ENCODE peak calls at places on chromosomes 12 and 14, in nine cellular contexts. One of them, this sample, is unnamed.

GRCh38 chr14:100836053-100836805 is 10.3 kb downstream of the MEG3 start:
- DNase-seq in AG08396: no peak
- DNase-seq in stimulated activated CD8-positive, alpha-beta memory T cell treated with anti-CD3 and anti-CD28 coated beads, Interleukin-12 subunit alpha, Interleukin-12 subunit beta, amount 100 ng/mL, for 4 hours: no peak
- DNase-seq in NCI-H1092 treated with DMSO at 0.1 percent for 48 hours: no peak
- DNase-seq in brain microvascular endothelial cell: no peak
- DNase-seq in stimulated activated CD4-positive, alpha-beta T cell treated with anti-CD3 and anti-CD28 coated beads, Interleukin-15, amount 100 ng/mL, for 1 hour: no peak
- DNase-seq in left cardiac atrium: no peak
- DNase-seq in fibroblast of the conjunctiva: no peak
- DNase-seq in LoVo: no peak
- DNase-seq in this sample: no peak

GRCh38 chr12:53984901-53985357 is at the start of gene HOXC10:
- DNase-seq in AG08396: peak; percentile 93
- DNase-seq in stimulated activated CD8-positive, alpha-beta memory T cell treated with anti-CD3 and anti-CD28 coated beads, Interleukin-12 subunit alpha, Interleukin-12 subunit beta, amount 100 ng/mL, for 4 hours: peak; percentile 48
- DNase-seq in NCI-H1092 treated with DMSO at 0.1 percent for 48 hours: peak; percentile 95
- DNase-seq in brain microvascular endothelial cell: peak; percentile 15
- DNase-seq in stimulated activated CD4-positive, alpha-beta T cell treated with anti-CD3 and anti-CD28 coated beads, Interleukin-15, amount 100 ng/mL, for 1 hour: no peak
- DNase-seq in left cardiac atrium: peak; percentile 88
- DNase-seq in fibroblast of the conjunctiva: peak; percentile 62
- DNase-seq in LoVo: no peak
- DNase-seq in this sample: peak; percentile 86

GRCh38 chr12:107385518-107385917 is 292.2 kb upstream of the CRY1 start:
- DNase-seq in AG08396: no peak
- DNase-seq in stimulated activated CD8-positive, alpha-beta memory T cell treated with anti-CD3 and anti-CD28 coated beads, Interleukin-12 subunit alpha, Interleukin-12 subunit beta, amount 100 ng/mL, for 4 hours: no peak
- DNase-seq in NCI-H1092 treated with DMSO at 0.1 percent for 48 hours: no peak
- DNase-seq in brain microvascular endothelial cell: no peak
- DNase-seq in stimulated activated CD4-positive, alpha-beta T cell treated with anti-CD3 and anti-CD28 coated beads, Interleukin-15, amount 100 ng/mL, for 1 hour: no peak
- DNase-seq in left cardiac atrium: no peak
- DNase-seq in fibroblast of the conjunctiva: no peak
- DNase-seq in LoVo: no peak
- DNase-seq in this sample: no peak

GRCh38 chr14:51929920-51930682 is 59.2 kb upstream of the RTRAF start:
- DNase-seq in AG08396: no peak
- DNase-seq in stimulated activated CD8-positive, alpha-beta memory T cell treated with anti-CD3 and anti-CD28 coated beads, Interleukin-12 subunit alpha, Interleukin-12 subunit beta, amount 100 ng/mL, for 4 hours: no peak
- DNase-seq in NCI-H1092 treated with DMSO at 0.1 percent for 48 hours: no peak
- DNase-seq in brain microvascular endothelial cell: peak; percentile 1
- DNase-seq in stimulated activated CD4-positive, alpha-beta T cell treated with anti-CD3 and anti-CD28 coated beads, Interleukin-15, amount 100 ng/mL, for 1 hour: no peak
- DNase-seq in left cardiac atrium: no peak
- DNase-seq in fibroblast of the conjunctiva: no peak
- DNase-seq in LoVo: no peak
- DNase-seq in this sample: no peak

GRCh38 chr12:24696800-24697199 is 252.1 kb downstream of the BCAT1 start:
- DNase-seq in AG08396: no peak
- DNase-seq in stimulated activated CD8-positive, alpha-beta memory T cell treated with anti-CD3 and anti-CD28 coated beads, Interleukin-12 subunit alpha, Interleukin-12 subunit beta, amount 100 ng/mL, for 4 hours: no peak
- DNase-seq in NCI-H1092 treated with DMSO at 0.1 percent for 48 hours: no peak
- DNase-seq in brain microvascular endothelial cell: no peak
- DNase-seq in stimulated activated CD4-positive, alpha-beta T cell treated with anti-CD3 and anti-CD28 coated beads, Interleukin-15, amount 100 ng/mL, for 1 hour: no peak
- DNase-seq in left cardiac atrium: no peak
- DNase-seq in fibroblast of the conjunctiva: no peak
- DNase-seq in LoVo: no peak
- DNase-seq in this sample: no peak

GRCh38 chr14:46054526-46054925 is 597.1 kb downstream of the RPL10L start:
- DNase-seq in AG08396: peak; percentile 13
- DNase-seq in stimulated activated CD8-positive, alpha-beta memory T cell treated with anti-CD3 and anti-CD28 coated beads, Interleukin-12 subunit alpha, Interleukin-12 subunit beta, amount 100 ng/mL, for 4 hours: no peak
- DNase-seq in NCI-H1092 treated with DMSO at 0.1 percent for 48 hours: no peak
- DNase-seq in brain microvascular endothelial cell: peak; percentile 77
- DNase-seq in stimulated activated CD4-positive, alpha-beta T cell treated with anti-CD3 and anti-CD28 coated beads, Interleukin-15, amount 100 ng/mL, for 1 hour: no peak
- DNase-seq in left cardiac atrium: no peak
- DNase-seq in fibroblast of the conjunctiva: peak; percentile 22
- DNase-seq in LoVo: no peak
- DNase-seq in this sample: no peak

GRCh38 chr12:70754330-70754741 is 117.1 kb upstream of the PTPRB start:
- DNase-seq in AG08396: no peak
- DNase-seq in stimulated activated CD8-positive, alpha-beta memory T cell treated with anti-CD3 and anti-CD28 coated beads, Interleukin-12 subunit alpha, Interleukin-12 subunit beta, amount 100 ng/mL, for 4 hours: no peak
- DNase-seq in NCI-H1092 treated with DMSO at 0.1 percent for 48 hours: no peak
- DNase-seq in brain microvascular endothelial cell: no peak
- DNase-seq in stimulated activated CD4-positive, alpha-beta T cell treated with anti-CD3 and anti-CD28 coated beads, Interleukin-15, amount 100 ng/mL, for 1 hour: no peak
- DNase-seq in left cardiac atrium: no peak
- DNase-seq in fibroblast of the conjunctiva: no peak
- DNase-seq in LoVo: peak; percentile 56
- DNase-seq in this sample: no peak

GRCh38 chr12:96658075-96658474 is 168.7 kb downstream of the CFAP54 start:
- DNase-seq in AG08396: no peak
- DNase-seq in stimulated activated CD8-positive, alpha-beta memory T cell treated with anti-CD3 and anti-CD28 coated beads, Interleukin-12 subunit alpha, Interleukin-12 subunit beta, amount 100 ng/mL, for 4 hours: no peak
- DNase-seq in NCI-H1092 treated with DMSO at 0.1 percent for 48 hours: no peak
- DNase-seq in brain microvascular endothelial cell: no peak
- DNase-seq in stimulated activated CD4-positive, alpha-beta T cell treated with anti-CD3 and anti-CD28 coated beads, Interleukin-15, amount 100 ng/mL, for 1 hour: no peak
- DNase-seq in left cardiac atrium: no peak
- DNase-seq in fibroblast of the conjunctiva: no peak
- DNase-seq in LoVo: no peak
- DNase-seq in this sample: no peak

GRCh38 chr12:47396902-47397663 is 308.7 kb downstream of the RPAP3 start:
- DNase-seq in AG08396: no peak
- DNase-seq in stimulated activated CD8-positive, alpha-beta memory T cell treated with anti-CD3 and anti-CD28 coated beads, Interleukin-12 subunit alpha, Interleukin-12 subunit beta, amount 100 ng/mL, for 4 hours: no peak
- DNase-seq in NCI-H1092 treated with DMSO at 0.1 percent for 48 hours: no peak
- DNase-seq in brain microvascular endothelial cell: no peak
- DNase-seq in stimulated activated CD4-positive, alpha-beta T cell treated with anti-CD3 and anti-CD28 coated beads, Interleukin-15, amount 100 ng/mL, for 1 hour: no peak
- DNase-seq in left cardiac atrium: no peak
- DNase-seq in fibroblast of the conjunctiva: no peak
- DNase-seq in LoVo: no peak
- DNase-seq in this sample: no peak

GRCh38 chr12:75842119-75842518 is 189.5 kb downstream of the PHLDA1 start:
- DNase-seq in AG08396: no peak
- DNase-seq in stimulated activated CD8-positive, alpha-beta memory T cell treated with anti-CD3 and anti-CD28 coated beads, Interleukin-12 subunit alpha, Interleukin-12 subunit beta, amount 100 ng/mL, for 4 hours: no peak
- DNase-seq in NCI-H1092 treated with DMSO at 0.1 percent for 48 hours: no peak
- DNase-seq in brain microvascular endothelial cell: no peak
- DNase-seq in stimulated activated CD4-positive, alpha-beta T cell treated with anti-CD3 and anti-CD28 coated beads, Interleukin-15, amount 100 ng/mL, for 1 hour: no peak
- DNase-seq in left cardiac atrium: no peak
- DNase-seq in fibroblast of the conjunctiva: no peak
- DNase-seq in LoVo: no peak
- DNase-seq in this sample: no peak

GRCh38 chr12:91975891-91976290 is 169.8 kb downstream of the BTG1 start:
- DNase-seq in AG08396: no peak
- DNase-seq in stimulated activated CD8-positive, alpha-beta memory T cell treated with anti-CD3 and anti-CD28 coated beads, Interleukin-12 subunit alpha, Interleukin-12 subunit beta, amount 100 ng/mL, for 4 hours: no peak
- DNase-seq in NCI-H1092 treated with DMSO at 0.1 percent for 48 hours: no peak
- DNase-seq in brain microvascular endothelial cell: no peak
- DNase-seq in stimulated activated CD4-positive, alpha-beta T cell treated with anti-CD3 and anti-CD28 coated beads, Interleukin-15, amount 100 ng/mL, for 1 hour: no peak
- DNase-seq in left cardiac atrium: no peak
- DNase-seq in fibroblast of the conjunctiva: no peak
- DNase-seq in LoVo: no peak
- DNase-seq in this sample: no peak